ENCODE peak calls at places on chromosomes 1 and 21, in ten cellular contexts. K is psoas muscle; U is PC-9; Y is left ventricle myocardium inferior; S is A673; J is tibial nerve; E is pancreas; C is coronary artery; L is CD8-positive, alpha-beta T cell; T is bronchial epithelial cell. P is an unnamed sample.

GRCh38 chr1:154351363-154352068 is 26.2 kb downstream of the ATP8B2 start:
- DNase-seq in K (no peak), U (no peak), Y (no peak), S (no peak), J (no peak), E (peak), C (no peak), L (no peak), T (peak), P (no peak)

GRCh38 chr1:8017495-8018310 is 8.4 kb downstream of the ERRFI1 start:
- DNase-seq in K (peak), U (peak), Y (no peak), S (peak), J (no peak), E (no peak), C (no peak), L (no peak), T (peak), P (no peak)

GRCh38 chr21:33402011-33402979 is 918 bp upstream of the IFNGR2 start:
- DNase-seq in K (peak), U (no peak), Y (peak), S (peak), J (peak), E (peak), C (peak), L (peak), T (peak), P (peak)

GRCh38 chr1:29286194-29286767 is 50.0 kb downstream of the PTPRU start:
- DNase-seq in K (no peak), U (no peak), Y (no peak), S (no peak), J (no peak), E (no peak), C (no peak), L (no peak), T (no peak), P (no peak)

GRCh38 chr1:104878203-104878911 is 1128.7 kb downstream of the AMY1C start:
- DNase-seq in K (no peak), U (no peak), Y (no peak), S (peak), J (no peak), E (no peak), C (no peak), L (no peak), T (no peak), P (no peak)

GRCh38 chr1:151612506-151613274 is 840 bp downstream of the SNX27 start:
- DNase-seq in K (peak), U (peak), Y (peak), S (peak), J (no peak), E (peak), C (peak), L (no peak), T (no peak), P (peak)

GRCh38 chr1:183757061-183757460 is 47.9 kb upstream of the RGL1 start:
- DNase-seq in K (no peak), U (peak), Y (no peak), S (peak), J (no peak), E (no peak), C (no peak), L (no peak), T (peak), P (no peak)

GRCh38 chr1:203322480-203323179 is 17.3 kb downstream of the BTG2 start:
- DNase-seq in K (no peak), U (no peak), Y (peak), S (no peak), J (peak), E (peak), C (no peak), L (no peak), T (no peak), P (no peak)

GRCh38 chr21:36692125-36692843 is 6.6 kb upstream of the SIM2 start:
- DNase-seq in K (no peak), U (no peak), Y (no peak), S (no peak), J (no peak), E (no peak), C (no peak), L (no peak), T (no peak), P (no peak)

GRCh38 chr1:220335668-220336067 is 63.4 kb upstream of the RAB3GAP2 start:
- DNase-seq in K (no peak), U (peak), Y (no peak), S (no peak), J (no peak), E (peak), C (no peak), L (no peak), T (peak), P (no peak)

GRCh38 chr1:97190326-97190725 is 468.7 kb downstream of the PTBP2 start:
- DNase-seq in K (no peak), U (no peak), Y (no peak), S (no peak), J (no peak), E (no peak), C (no peak), L (no peak), T (peak), P (no peak)

GRCh38 chr1:2377751-2378440 is 13.5 kb downstream of the MORN1 start:
- DNase-seq in K (no peak), U (no peak), Y (no peak), S (no peak), J (no peak), E (no peak), C (no peak), L (no peak), T (no peak), P (no peak)

GRCh38 chr1:240189386-240189989 is 97.8 kb downstream of the FMN2 start:
- DNase-seq in K (no peak), U (peak), Y (no peak), S (peak), J (no peak), E (no peak), C (no peak), L (no peak), T (peak), P (peak)

GRCh38 chr1:2592672-2593071 is 6.1 kb downstream of the PRXL2B start:
- DNase-seq in K (no peak), U (no peak), Y (no peak), S (no peak), J (no peak), E (no peak), C (no peak), L (no peak), T (no peak), P (no peak)

GRCh38 chr1:24155011-24155782 is 12.3 kb upstream of the IL22RA1 start:
- DNase-seq in K (no peak), U (no peak), Y (no peak), S (peak), J (no peak), E (peak), C (no peak), L (no peak), T (peak), P (no peak)

GRCh38 chr1:42744030-42744413 is 4.0 kb upstream of the CLDN19 start:
- DNase-seq in K (no peak), U (no peak), Y (no peak), S (no peak), J (no peak), E (no peak), C (no peak), L (no peak), T (no peak), P (no peak)

GRCh38 chr1:2257245-2257627 is 29.1 kb downstream of the SKI start:
- DNase-seq in K (peak), U (no peak), Y (peak), S (no peak), J (no peak), E (no peak), C (no peak), L (no peak), T (no peak), P (no peak)

GRCh38 chr21:17343055-17343454 is 169.8 kb upstream of the CXADR start:
- DNase-seq in K (no peak), U (no peak), Y (no peak), S (peak), J (no peak), E (no peak), C (no peak), L (no peak), T (peak), P (no peak)

GRCh38 chr1:67261646-67262045 is 46.0 kb upstream of the IL12RB2 start:
- DNase-seq in K (no peak), U (no peak), Y (no peak), S (peak), J (no peak), E (no peak), C (no peak), L (peak), T (no peak), P (no peak)
- TF ChIP-seq CTCF in K (no peak), U (no peak), Y (no peak), S (peak), J (no peak), E (no peak), C (no peak), L (peak), T (peak), P (no peak)

GRCh38 chr1:89532228-89532627 is 7.6 kb downstream of the LRRC8B start:
- DNase-seq in K (no peak), U (no peak), Y (no peak), S (no peak), J (no peak), E (no peak), C (no peak), L (no peak), T (no peak), P (no peak)

GRCh38 chr1:89536555-89537393 is 12.1 kb downstream of the LRRC8B start:
- DNase-seq in K (no peak), U (no peak), Y (no peak), S (no peak), J (no peak), E (no peak), C (no peak), L (no peak), T (no peak), P (no peak)

GRCh38 chr1:89532866-89533265 is 8.2 kb downstream of the LRRC8B start:
- DNase-seq in K (no peak), U (no peak), Y (no peak), S (no peak), J (no peak), E (no peak), C (no peak), L (no peak), T (no peak), P (no peak)

GRCh38 chr1:89538361-89538760 is 13.7 kb downstream of the LRRC8B start:
- DNase-seq in K (no peak), U (no peak), Y (no peak), S (no peak), J (no peak), E (no peak), C (no peak), L (no peak), T (no peak), P (no peak)

GRCh38 chr1:89535537-89535936 is 10.9 kb downstream of the LRRC8B start:
- DNase-seq in K (no peak), U (no peak), Y (no peak), S (no peak), J (no peak), E (no peak), C (no peak), L (no peak), T (no peak), P (no peak)
- H3K4me3 ChIP-seq in K (no peak), U (no peak), Y (no peak), S (no peak), J (no peak), E (no peak), C (no peak), L (no peak), T (no peak), P (no peak)

GRCh38 chr1:181423301-181423918 is 59.9 kb upstream of the CACNA1E start:
- DNase-seq in K (no peak), U (peak), Y (peak), S (peak), J (no peak), E (peak), C (no peak), L (peak), T (peak), P (peak)
- TF ChIP-seq CTCF in K (peak), U (peak), Y (peak), S (peak), J (no peak), E (peak), C (no peak), L (peak), T (peak), P (peak)

DNA sequence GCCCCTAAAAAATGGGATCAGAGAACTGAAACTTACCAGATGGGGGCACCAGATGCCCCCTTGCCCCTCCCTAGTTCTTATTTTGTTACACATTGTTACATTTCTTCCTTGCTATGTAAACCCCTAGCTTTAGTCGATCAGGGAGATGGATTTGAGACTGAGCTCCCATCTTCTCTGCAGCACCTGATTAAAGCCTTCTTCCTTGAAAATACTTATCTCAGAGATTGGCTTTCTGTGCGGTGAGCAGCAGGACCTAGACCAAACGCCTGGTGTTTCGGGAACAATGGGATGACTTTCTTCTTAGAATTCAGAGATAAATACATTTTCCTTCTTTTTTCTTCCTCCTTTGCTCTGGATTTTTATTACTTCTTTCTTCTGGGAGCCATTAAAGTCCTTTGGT is 16.7 kb upstream of the LSM10 start:
- DNase-seq in K (no peak), U (no peak), Y (no peak), S (no peak), J (no peak), E (no peak), C (no peak), L (no peak), T (no peak), P (no peak)
- H3K4me3 ChIP-seq in K (no peak), U (no peak), Y (no peak), S (no peak), J (no peak), E (no peak), C (no peak), L (no peak), T (no peak), P (no peak)

GRCh38 chr1:34547043-34547674 is 207.7 kb upstream of the GJB5 start:
- DNase-seq in K (no peak), U (no peak), Y (no peak), S (peak), J (no peak), E (no peak), C (no peak), L (no peak), T (peak), P (no peak)
- TF ChIP-seq CTCF in K (no peak), U (peak), Y (no peak), S (peak), J (no peak), E (no peak), C (no peak), L (no peak), T (peak), P (no peak)

GRCh38 chr1:232630894-232631195 is 912 bp upstream of the SIPA1L2 start:
- DNase-seq in K (no peak), U (no peak), Y (no peak), S (no peak), J (no peak), E (no peak), C (no peak), L (no peak), T (no peak), P (no peak)
- H3K4me3 ChIP-seq in K (peak), U (peak), Y (peak), S (peak), J (peak), E (peak), C (peak), L (peak), T (peak), P (no peak)

GRCh38 chr1:93925206-93925605 is 16.0 kb upstream of the GCLM start:
- DNase-seq in K (no peak), U (no peak), Y (no peak), S (no peak), J (no peak), E (no peak), C (no peak), L (no peak), T (no peak), P (no peak)
- TF ChIP-seq CTCF in K (no peak), U (no peak), Y (no peak), S (no peak), J (no peak), E (no peak), C (no peak), L (no peak), T (no peak), P (no peak)

GRCh38 chr1:227848430-227848932 is 33.0 kb downstream of the PRSS38 start:
- DNase-seq in K (no peak), U (no peak), Y (no peak), S (no peak), J (no peak), E (no peak), C (no peak), L (no peak), T (no peak), P (no peak)

GRCh38 chr1:227846265-227846858 is 30.9 kb downstream of the PRSS38 start:
- DNase-seq in K (no peak), U (no peak), Y (no peak), S (no peak), J (no peak), E (no peak), C (no peak), L (no peak), T (no peak), P (no peak)

GRCh38 chr1:227845115-227845389 is 29.6 kb downstream of the PRSS38 start:
- DNase-seq in K (no peak), U (no peak), Y (no peak), S (no peak), J (no peak), E (no peak), C (no peak), L (no peak), T (no peak), P (no peak)

GRCh38 chr1:227844320-227845114 is 29.0 kb downstream of the PRSS38 start:
- DNase-seq in K (no peak), U (no peak), Y (no peak), S (no peak), J (no peak), E (no peak), C (no peak), L (no peak), T (no peak), P (no peak)

GRCh38 chr1:227845519-227845918 is 30.0 kb downstream of the PRSS38 start:
- DNase-seq in K (no peak), U (no peak), Y (no peak), S (no peak), J (no peak), E (no peak), C (no peak), L (no peak), T (no peak), P (no peak)
- H3K4me3 ChIP-seq in K (no peak), U (no peak), Y (no peak), S (no peak), J (no peak), E (no peak), C (no peak), L (no peak), T (no peak), P (no peak)

DNA sequence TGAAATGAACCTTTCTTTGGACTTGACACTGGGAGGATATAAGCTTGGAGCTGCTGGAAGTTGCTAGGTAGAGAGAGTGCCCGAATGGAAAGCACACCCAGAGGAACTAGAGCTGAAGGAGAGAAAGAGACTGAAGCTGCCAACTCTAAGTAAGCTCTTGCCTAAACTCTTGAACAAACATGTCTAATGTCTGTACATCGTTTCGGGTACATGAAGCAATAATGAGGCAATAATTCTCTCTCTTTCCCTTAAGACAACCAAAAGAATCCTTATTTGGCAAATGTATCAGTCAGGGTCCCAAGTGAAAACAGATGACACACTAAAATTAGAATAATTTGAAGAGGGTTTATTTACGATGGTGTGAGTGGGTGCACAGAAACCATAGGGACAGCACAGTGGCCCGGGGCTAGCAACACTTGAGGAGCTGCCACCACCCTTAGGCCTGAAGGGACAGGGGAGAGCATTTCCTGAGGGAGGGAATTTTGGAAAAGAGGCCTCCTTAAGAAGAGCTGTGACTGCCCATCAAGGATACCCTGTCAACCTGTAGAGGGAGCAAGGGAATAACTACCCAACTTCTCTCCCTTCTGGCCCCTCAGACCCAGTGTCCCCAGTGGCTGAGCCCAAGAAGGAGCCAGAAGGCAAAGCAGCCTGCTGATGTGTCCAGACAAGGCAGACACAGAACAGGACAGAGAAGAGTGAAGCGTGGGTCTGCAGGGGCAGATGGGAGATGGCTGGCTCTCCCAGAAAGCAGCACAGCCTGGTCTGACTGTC is 36.1 kb upstream of the KHDRBS1 start:
- DNase-seq in K (peak), U (no peak), Y (no peak), S (peak), J (no peak), E (no peak), C (no peak), L (no peak), T (peak), P (no peak)
- TF ChIP-seq CTCF in K (peak), U (peak), Y (peak), S (peak), J (peak), E (no peak), C (no peak), L (no peak), T (peak), P (peak)